ENCODE peak calls at places on chromosomes 6 and 20, in ten cellular contexts. D is sigmoid colon, B is A549, E is HCT116, Q is adrenal gland, Z is esophagus squamous epithelium, U is H1, M is stomach, F is transverse colon, C is body of pancreas. S is an unnamed sample.

GRCh38 chr20:50191065-50191565 is 485 bp downstream of the CEBPB start:
- DNase-seq in Q (peak; percentile 78), F (peak; percentile 75), Z (no peak), C (peak; percentile 73), E (no peak), U (peak; percentile 68), M (peak; percentile 71), B (no peak), D (no peak), S (peak; percentile 93)

GRCh38 chr6:54846857-54847721 is 518 bp downstream of the FAM83B start:
- DNase-seq in B (no peak), M (no peak), E (no peak), D (no peak), Q (no peak), Z (no peak), F (peak; percentile 30), U (peak; percentile 65), C (peak; percentile 24), S (no peak)

GRCh38 chr6:12963566-12963965 is 247.0 kb downstream of the PHACTR1 start:
- DNase-seq in D (no peak), Q (no peak), U (no peak), E (no peak), M (no peak), C (no peak), Z (no peak), B (no peak), F (no peak), S (no peak)

GRCh38 chr6:121533321-121533841 is 97.9 kb downstream of the GJA1 start:
- DNase-seq in M (no peak), Q (no peak), U (no peak), Z (no peak), F (no peak), C (no peak), B (no peak), E (no peak), D (no peak), S (no peak)

GRCh38 chr6:83127976-83128375 is 60.5 kb downstream of the DOP1A start:
- DNase-seq in C (no peak), U (no peak), E (no peak), Z (no peak), F (no peak), M (no peak), B (no peak), D (no peak), Q (no peak), S (no peak)

GRCh38 chr20:40564997-40565680 is 123.9 kb downstream of the MAFB start:
- DNase-seq in U (no peak), C (no peak), D (no peak), B (peak; percentile 47), E (peak; percentile 71), Q (no peak), M (no peak), Z (no peak), F (no peak), S (no peak)

GRCh38 chr20:49541733-49542513 is 26.0 kb downstream of the PTGIS start:
- DNase-seq in B (peak; percentile 81), E (peak; percentile 67), M (peak; percentile 79), Q (peak; percentile 86), U (peak; percentile 86), D (peak; percentile 78), Z (no peak), F (peak; percentile 73), C (peak; percentile 58), S (peak; percentile 93)

GRCh38 chr20:45445805-45446562 is 23.6 kb upstream of the WFDC2 start:
- DNase-seq in E (peak; percentile 45), M (no peak), Q (no peak), U (peak; percentile 81), Z (no peak), D (no peak), C (no peak), B (peak; percentile 82), F (peak; percentile 57), S (no peak)

GRCh38 chr20:62167474-62167873 is 15.4 kb upstream of the MTG2 start:
- DNase-seq in Q (no peak), E (no peak), D (no peak), U (no peak), F (no peak), M (no peak), Z (no peak), B (no peak), C (no peak), S (no peak)

GRCh38 chr20:38260378-38261053 is at the start of gene KIAA1755:
- DNase-seq in M (no peak), U (peak; percentile 73), Q (no peak), B (no peak), D (peak; percentile 76), Z (no peak), F (no peak), E (no peak), C (no peak), S (no peak)

GRCh38 chr6:42441661-42442081 is 10.1 kb downstream of the TRERF1 start:
- DNase-seq in Z (no peak), F (no peak), E (no peak), D (no peak), U (no peak), B (no peak), M (no peak), Q (peak; percentile 51), C (no peak), S (peak; percentile 39)

GRCh38 chr6:131023834-131024504 is 39.1 kb downstream of the EPB41L2 start:
- DNase-seq in E (peak; percentile 3), U (no peak), D (no peak), M (no peak), Z (no peak), F (no peak), Q (no peak), C (no peak), B (no peak), S (no peak)

DNA sequence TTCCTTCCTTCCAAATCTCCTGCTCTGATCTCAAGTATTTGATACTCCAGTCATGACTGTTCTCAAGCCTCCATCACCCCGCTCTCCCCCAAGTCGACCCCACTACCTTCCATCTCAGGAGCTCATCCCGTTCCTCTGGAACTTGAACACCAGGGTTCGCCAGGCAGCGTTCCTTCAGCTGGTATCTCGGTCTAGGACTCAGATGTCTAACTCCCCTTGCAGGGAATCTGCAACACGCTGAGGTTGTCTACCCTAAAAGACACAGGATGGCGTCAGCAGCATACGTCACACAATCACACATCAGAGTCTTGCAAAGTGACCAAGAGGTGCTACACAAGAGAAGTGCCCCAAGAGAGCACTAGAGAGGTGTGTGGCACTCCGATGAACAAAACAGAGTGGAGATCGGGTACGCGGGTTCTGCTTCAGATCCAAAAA is 706 bp downstream of the ZNF184 start:
- DNase-seq in Z (no peak), Q (peak; percentile 88), B (peak; percentile 33), D (peak; percentile 83), M (no peak), E (peak; percentile 59), C (peak; percentile 58), F (peak; percentile 77), U (no peak), S (peak; percentile 42)
- TF ChIP-seq POLR2A in Z (no peak), Q (no peak), B (no peak), D (no peak), M (no peak), E (no peak), C (no peak), F (no peak), U (peak; percentile 71), S (no peak)

GRCh38 chr6:74368746-74369145 is 672.7 kb downstream of the CD109 start:
- DNase-seq in E (no peak), B (no peak), Z (no peak), C (no peak), F (no peak), U (no peak), Q (no peak), M (no peak), D (no peak), S (no peak)
- H3K4me3 ChIP-seq in E (no peak overlapping the region), B (no peak overlapping the region), Z (no peak overlapping the region), C (no peak overlapping the region), F (no peak overlapping the region), U (no peak overlapping the region), Q (no peak overlapping the region), M (no peak overlapping the region), D (no peak overlapping the region), S (no peak overlapping the region)

GRCh38 chr6:4856779-4857178 is 80.6 kb downstream of the CDYL start:
- DNase-seq in D (no peak), E (no peak), Z (no peak), M (no peak), Q (no peak), C (no peak), U (no peak), B (no peak), F (no peak), S (no peak)
- TF ChIP-seq CTCF in D (no peak), E (peak; percentile 43), Z (no peak), M (no peak), Q (no peak), C (no peak), U (peak; percentile 25), B (no peak), F (no peak), S (no peak)

GRCh38 chr6:31826793-31827285 is 699 bp upstream of the HSPA1B start:
- DNase-seq in C (peak; percentile 86), U (peak; percentile 62), Q (peak; percentile 90), F (peak; percentile 93), B (peak; percentile 53), E (no peak), Z (no peak), D (peak; percentile 97), M (peak; percentile 91), S (peak; percentile 98)

GRCh38 chr6:31822038-31822821 is 5.3 kb upstream of the HSPA1B start:
- DNase-seq in C (peak; percentile 89), E (no peak), M (peak; percentile 88), Q (peak; percentile 96), D (peak; percentile 97), Z (peak; percentile 25), F (peak; percentile 92), U (peak; percentile 74), B (peak; percentile 32), S (peak; percentile 88)

GRCh38 chr6:31820051-31820389 is 4.7 kb downstream of the HSPA1A start:
- DNase-seq in D (no peak), Q (no peak), C (no peak), Z (no peak), U (no peak), M (no peak), E (no peak), F (peak; percentile 30), B (no peak), S (no peak)

GRCh38 chr6:31825553-31825952 is 2.0 kb upstream of the HSPA1B start:
- DNase-seq in D (no peak), M (no peak), E (no peak), U (no peak), Z (no peak), F (no peak), Q (no peak), C (no peak), B (no peak), S (no peak)

DNA sequence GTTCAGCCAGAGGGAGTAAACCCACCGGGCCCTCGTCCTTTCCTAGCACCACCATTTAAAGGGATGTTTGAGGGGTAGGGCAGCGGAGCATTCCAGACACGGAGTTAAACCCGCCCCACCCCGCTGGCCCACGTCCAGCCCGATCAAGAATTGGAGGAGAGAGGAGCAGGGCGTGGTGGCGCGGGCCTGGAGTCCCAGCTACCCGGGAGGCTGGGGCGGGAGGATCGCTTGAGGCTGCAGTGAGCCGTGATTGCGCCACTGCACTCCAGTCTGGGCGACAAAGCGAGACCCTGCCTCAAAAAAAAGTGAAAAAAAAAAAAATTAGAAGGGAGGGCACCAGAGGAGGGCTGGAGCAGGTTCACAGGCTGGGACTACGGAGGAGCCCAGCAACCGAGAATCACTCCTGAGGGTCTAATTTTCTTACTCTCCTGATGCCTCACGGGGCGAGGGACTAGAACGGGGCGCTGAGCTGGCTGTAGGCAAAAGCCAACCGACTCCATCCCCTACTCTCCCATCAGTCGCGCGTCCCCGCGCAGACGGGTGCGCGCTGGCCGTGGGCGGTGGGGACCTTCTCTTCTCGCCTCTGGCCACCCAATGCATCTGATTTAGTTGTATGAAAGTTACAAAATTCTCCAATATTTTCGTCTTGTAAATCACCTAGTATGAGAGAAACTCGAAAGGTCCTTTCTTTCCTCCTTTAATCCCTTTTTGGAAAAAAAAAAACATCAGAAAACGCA is 6.1 kb upstream of the HSPA1B start:
- DNase-seq in M (peak; percentile 84), Q (peak; percentile 83), E (no peak), F (peak; percentile 95), Z (no peak), D (peak; percentile 89), C (peak; percentile 57), B (peak; percentile 30), U (peak; percentile 75), S (no peak)
- TF ChIP-seq POLR2A in M (no peak), Q (no peak), E (peak; percentile 51), F (peak; percentile 32), Z (peak; percentile 17), D (peak; percentile 2), C (no peak), B (no peak), U (no peak), S (no peak)